ENCODE peak calls at places on chromosomes 12 and 14, in nine cellular contexts. V, T, A, D, E, L, N, Q and B are unnamed samples.

GRCh38 chr12:46430340-46430948 is 57.9 kb upstream of the SLC38A2 start:
- DNase-seq in V (peak), T (peak), A (peak), D (peak), E (peak), L (no peak), N (peak), Q (no peak), B (no peak)

GRCh38 chr12:92487138-92487485 is 215.7 kb upstream of the PLEKHG7 start:
- DNase-seq in V (no peak), T (no peak), A (no peak), D (no peak), E (no peak), L (no peak), N (no peak), Q (no peak), B (no peak)

GRCh38 chr12:132277374-132277801 is 52.0 kb downstream of the GALNT9 start:
- DNase-seq in V (no peak), T (no peak), A (no peak), D (no peak), E (peak), L (no peak), N (no peak), Q (no peak), B (no peak)

GRCh38 chr14:104553166-104554087 is 26.1 kb upstream of the C14orf180 start:
- DNase-seq in V (no peak), T (no peak), A (no peak), D (no peak), E (no peak), L (no peak), N (no peak), Q (peak), B (no peak)

GRCh38 chr12:69401940-69402339 is 42.4 kb downstream of the YEATS4 start:
- DNase-seq in V (peak), T (peak), A (no peak), D (no peak), E (no peak), L (no peak), N (no peak), Q (no peak), B (no peak)

GRCh38 chr14:96735509-96735908 is 61.7 kb upstream of the VRK1 start:
- DNase-seq in V (no peak), T (no peak), A (no peak), D (no peak), E (no peak), L (no peak), N (no peak), Q (no peak), B (no peak)

GRCh38 chr12:81811778-81812125 is 52.6 kb upstream of the PPFIA2 start:
- DNase-seq in V (no peak), T (no peak), A (no peak), D (no peak), E (no peak), L (no peak), N (no peak), Q (no peak), B (no peak)

GRCh38 chr14:63155511-63156189 is 48.6 kb upstream of the RHOJ start:
- DNase-seq in V (peak), T (no peak), A (peak), D (no peak), E (peak), L (no peak), N (no peak), Q (no peak), B (no peak)

GRCh38 chr12:122054842-122055544 is 23.6 kb upstream of the MLXIP start:
- DNase-seq in V (no peak), T (no peak), A (no peak), D (no peak), E (no peak), L (no peak), N (no peak), Q (no peak), B (no peak)

GRCh38 chr12:50690923-50691322 is 73.0 kb upstream of the ATF1 start:
- DNase-seq in V (peak), T (peak), A (peak), D (no peak), E (no peak), L (no peak), N (no peak), Q (peak), B (no peak)

GRCh38 chr14:90491221-90491867 is 94.5 kb downstream of the CALM1 start:
- DNase-seq in V (peak), T (peak), A (peak), D (no peak), E (no peak), L (no peak), N (no peak), Q (peak), B (peak)

GRCh38 chr12:988616-989015 is 2.4 kb upstream of the ERC1 start:
- DNase-seq in V (peak), T (no peak), A (no peak), D (no peak), E (peak), L (no peak), N (no peak), Q (no peak), B (no peak)

GRCh38 chr12:129901256-129901655 is 2.6 kb downstream of the TMEM132D start:
- DNase-seq in V (no peak), T (no peak), A (peak), D (no peak), E (peak), L (no peak), N (no peak), Q (no peak), B (no peak)

GRCh38 chr12:118082161-118082560 is 21.2 kb upstream of the WSB2 start:
- DNase-seq in V (no peak), T (no peak), A (no peak), D (no peak), E (no peak), L (no peak), N (no peak), Q (no peak), B (no peak)

GRCh38 chr14:71751264-71751663 is 181.0 kb upstream of the RGS6 start:
- DNase-seq in V (no peak), T (no peak), A (no peak), D (no peak), E (no peak), L (no peak), N (no peak), Q (no peak), B (no peak)

GRCh38 chr14:97177016-97177415 is 379.8 kb downstream of the VRK1 start:
- DNase-seq in V (no peak), T (no peak), A (no peak), D (peak), E (peak), L (no peak), N (no peak), Q (no peak), B (no peak)

GRCh38 chr12:5492562-5492961 is 60.7 kb downstream of the NTF3 start:
- DNase-seq in V (no peak), T (no peak), A (no peak), D (no peak), E (no peak), L (no peak), N (no peak), Q (no peak), B (no peak)
- TF ChIP-seq CTCF in V (no peak), T (no peak), A (no peak), D (no peak), E (no peak), L (no peak), N (no peak), Q (peak), B (no peak)

DNA sequence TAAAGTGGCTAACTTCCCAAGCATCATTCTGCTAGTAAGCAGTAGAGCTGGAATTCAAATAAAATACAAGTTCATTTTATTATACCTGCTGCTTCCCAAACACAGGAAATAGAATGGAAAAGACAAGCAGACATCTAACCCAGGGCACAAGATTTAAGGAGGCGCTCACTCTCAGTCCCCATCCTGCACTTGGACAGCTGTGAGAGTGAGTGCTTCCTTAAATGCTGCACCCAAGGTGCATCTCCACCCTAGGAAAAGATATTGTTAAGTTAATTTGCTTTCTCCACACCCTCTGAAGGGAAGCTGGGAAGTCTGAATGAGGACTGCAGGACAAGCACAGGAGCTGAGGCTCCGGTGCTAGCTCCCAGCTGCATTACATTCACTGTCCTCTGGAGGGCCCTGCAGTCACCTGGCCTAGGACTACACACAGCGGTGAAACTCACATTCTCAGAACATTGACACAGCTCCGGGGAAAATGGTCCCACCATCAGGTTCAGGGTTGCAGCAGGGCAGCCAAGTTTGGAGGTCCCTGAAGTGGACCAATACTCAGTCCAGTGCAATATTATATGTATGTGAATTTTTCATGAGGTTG is 14.2 kb downstream of the HEBP1 start:
- DNase-seq in V (no peak), T (no peak), A (peak), D (peak), E (peak), L (no peak), N (no peak), Q (no peak), B (no peak)
- TF ChIP-seq CTCF in V (peak), T (peak), A (peak), D (peak), E (peak), L (peak), N (no peak), Q (peak), B (no peak)

GRCh38 chr12:123754041-123754757 is 7.9 kb upstream of the DNAH10 start:
- DNase-seq in V (no peak), T (no peak), A (no peak), D (no peak), E (no peak), L (no peak), N (no peak), Q (no peak), B (no peak)
- TF ChIP-seq CTCF in V (no peak), T (no peak), A (no peak), D (no peak), E (no peak), L (no peak), N (no peak), Q (no peak), B (no peak)

GRCh38 chr12:11581179-11581755 is 68.2 kb upstream of the ETV6 start:
- DNase-seq in V (peak), T (peak), A (peak), D (peak), E (peak), L (peak), N (peak), Q (peak), B (no peak)
- TF ChIP-seq CTCF in V (peak), T (peak), A (peak), D (peak), E (peak), L (peak), N (peak), Q (peak), B (peak)